ENCODE peak calls at places on chromosomes 2 and 18, in four cellular contexts. One of them, this sample, is unnamed.
A peak's percentile ranks its signal among the peaks of the same experiment; 100 is the strongest.

GRCh38 chr18:37408676-37409305 is 156.8 kb downstream of the CELF4 start:
- DNase-seq in heart left ventricle: no peak
- DNase-seq in stomach: no peak
- DNase-seq in right lobe of liver: no peak
- DNase-seq in this sample: peak; percentile 25

GRCh38 chr2:182980115-182980514 is 58.1 kb downstream of the NCKAP1 start:
- DNase-seq in right lobe of liver: no peak
- DNase-seq in stomach: no peak
- DNase-seq in heart left ventricle: no peak
- DNase-seq in this sample: no peak

GRCh38 chr18:79988925-79989361 is 580 bp upstream of the TXNL4A start:
- DNase-seq in heart left ventricle: no peak
- DNase-seq in stomach: peak; percentile 40
- DNase-seq in right lobe of liver: no peak
- DNase-seq in this sample: peak; percentile 51

GRCh38 chr2:186485576-186485870 is 537 bp upstream of the ZC3H15 start:
- DNase-seq in stomach: no peak
- DNase-seq in right lobe of liver: no peak
- DNase-seq in heart left ventricle: no peak
- DNase-seq in this sample: no peak

GRCh38 chr18:63132819-63133200 is 186.8 kb downstream of the BCL2 start:
- DNase-seq in right lobe of liver: peak; percentile 84
- DNase-seq in heart left ventricle: no peak
- DNase-seq in stomach: peak; percentile 41
- DNase-seq in this sample: peak; percentile 41

GRCh38 chr2:67895171-67895941 is 167.4 kb downstream of the C1D start:
- DNase-seq in stomach: no peak
- DNase-seq in right lobe of liver: no peak
- DNase-seq in heart left ventricle: no peak
- DNase-seq in this sample: no peak

GRCh38 chr2:9961014-9961413 is 9.5 kb downstream of the GRHL1 start:
- DNase-seq in stomach: no peak
- DNase-seq in right lobe of liver: no peak
- DNase-seq in heart left ventricle: no peak
- DNase-seq in this sample: no peak

GRCh38 chr2:100812141-100812540 is 7.8 kb upstream of the NPAS2 start:
- DNase-seq in heart left ventricle: no peak
- DNase-seq in stomach: no peak
- DNase-seq in right lobe of liver: no peak
- DNase-seq in this sample: no peak

GRCh38 chr2:9966491-9967022 is 15.1 kb downstream of the GRHL1 start:
- DNase-seq in stomach: no peak
- DNase-seq in right lobe of liver: no peak
- DNase-seq in heart left ventricle: no peak
- DNase-seq in this sample: no peak

GRCh38 chr2:74991977-74992376 is 33.5 kb downstream of the POLE4 start:
- DNase-seq in stomach: no peak
- DNase-seq in right lobe of liver: no peak
- DNase-seq in heart left ventricle: no peak
- DNase-seq in this sample: no peak

GRCh38 chr2:95314964-95315611 is 17.9 kb downstream of the KCNIP3 start:
- DNase-seq in heart left ventricle: no peak
- DNase-seq in stomach: peak; percentile 65
- DNase-seq in right lobe of liver: peak; percentile 69
- DNase-seq in this sample: peak; percentile 65

GRCh38 chr2:108936868-108937265 is 52.2 kb downstream of the EDAR start:
- DNase-seq in stomach: no peak
- DNase-seq in heart left ventricle: peak; percentile 34
- DNase-seq in right lobe of liver: no peak
- DNase-seq in this sample: no peak

GRCh38 chr2:108936076-108936867 is 52.7 kb downstream of the EDAR start:
- DNase-seq in heart left ventricle: no peak
- DNase-seq in right lobe of liver: no peak
- DNase-seq in stomach: no peak
- DNase-seq in this sample: no peak

GRCh38 chr2:108935231-108935863 is 53.7 kb downstream of the EDAR start:
- DNase-seq in heart left ventricle: no peak
- DNase-seq in right lobe of liver: no peak
- DNase-seq in stomach: no peak
- DNase-seq in this sample: no peak

GRCh38 chr2:108938069-108938710 is 50.8 kb downstream of the EDAR start:
- DNase-seq in heart left ventricle: no peak
- DNase-seq in stomach: no peak
- DNase-seq in right lobe of liver: no peak
- DNase-seq in this sample: no peak

DNA sequence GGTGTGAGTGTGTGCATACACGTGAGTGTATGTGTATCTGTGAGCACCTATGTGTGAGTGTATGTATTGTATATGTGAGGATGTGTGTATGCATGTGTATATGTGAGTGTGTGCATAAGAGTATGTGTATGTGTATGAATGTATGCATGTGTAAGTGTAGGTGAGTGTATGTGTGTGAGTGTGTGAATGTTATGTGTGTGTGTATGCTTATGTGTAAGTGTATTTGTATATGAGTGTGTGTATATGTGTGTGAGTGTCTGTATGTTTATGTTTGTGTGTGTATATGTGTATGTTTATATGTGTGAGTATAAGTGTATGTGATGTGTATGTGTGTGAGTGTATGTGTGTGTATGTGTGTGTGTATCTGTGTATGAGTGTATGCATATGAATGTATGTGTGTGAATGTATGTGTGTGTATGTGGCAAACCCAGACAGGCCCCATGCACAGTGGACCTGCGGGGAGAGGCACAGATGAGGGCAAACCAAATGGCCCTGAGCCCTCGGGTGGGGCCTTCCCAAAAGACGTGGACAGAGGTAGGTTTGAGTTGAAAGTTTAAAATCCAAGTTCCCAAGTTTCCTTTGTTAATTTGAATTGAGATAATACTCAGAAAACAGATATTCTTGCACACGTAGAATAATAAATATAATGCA is 51.5 kb downstream of the EDAR start:
- DNase-seq in heart left ventricle: no peak
- DNase-seq in right lobe of liver: no peak
- DNase-seq in stomach: no peak
- DNase-seq in this sample: no peak
- H3K27me3 ChIP-seq in heart left ventricle: no peaks in the 10 kb centered on the region
- H3K27me3 ChIP-seq in right lobe of liver: no peaks in the 10 kb centered on the region
- H3K27me3 ChIP-seq in stomach: peaks cover 4% of the 10 kb centered on the region
- H3K27me3 ChIP-seq in this sample: no peaks in the 10 kb centered on the region

DNA sequence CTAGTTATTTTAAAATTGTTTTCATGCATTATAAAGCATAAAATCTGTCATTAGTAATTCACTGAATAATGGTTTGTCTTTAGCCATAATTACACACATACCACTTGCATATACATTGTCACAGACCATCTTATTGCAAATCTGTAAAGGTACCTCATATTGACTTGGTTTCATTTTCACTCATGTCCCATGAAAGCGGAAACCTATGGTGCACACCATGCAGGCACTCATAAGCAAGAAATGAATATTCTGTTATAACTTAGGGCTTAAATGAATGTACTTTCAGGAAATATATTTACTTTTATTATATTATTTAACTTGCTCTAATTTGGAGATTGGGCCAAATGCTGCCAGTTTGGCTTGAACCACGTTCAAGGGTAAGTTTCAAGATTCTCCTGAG is 29.2 kb upstream of the STK17B start:
- DNase-seq in right lobe of liver: no peak
- DNase-seq in stomach: no peak
- DNase-seq in heart left ventricle: no peak
- DNase-seq in this sample: no peak
- H3K27ac ChIP-seq in right lobe of liver: no peak overlapping the region
- H3K27ac ChIP-seq in stomach: no peak overlapping the region
- H3K27ac ChIP-seq in heart left ventricle: peak overlapping the region; percentile 53
- H3K27ac ChIP-seq in this sample: no peak overlapping the region

DNA sequence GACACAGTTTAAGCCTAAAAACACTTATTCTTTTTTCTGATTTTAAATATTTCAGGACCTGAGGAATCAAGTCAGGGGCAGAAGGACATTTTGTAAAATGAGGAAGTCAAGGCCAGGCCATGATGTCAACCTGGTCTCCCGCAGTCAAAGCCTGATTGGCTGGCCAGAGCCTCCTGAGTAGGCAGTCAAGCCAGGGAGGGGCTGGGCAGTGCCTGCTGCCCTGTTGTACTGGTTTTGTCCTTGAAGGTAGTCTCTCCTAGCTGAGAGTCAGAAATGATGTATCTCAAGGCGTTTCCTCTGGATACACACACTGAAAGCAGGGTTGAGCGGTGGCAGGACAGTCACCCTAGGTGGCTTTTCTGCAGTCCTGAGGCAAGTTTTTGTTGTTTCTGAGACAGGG is 19.8 kb downstream of the CCT7 start:
- DNase-seq in right lobe of liver: no peak
- DNase-seq in heart left ventricle: no peak
- DNase-seq in stomach: no peak
- DNase-seq in this sample: peak; percentile 32
- TF ChIP-seq POLR2A in right lobe of liver: no peak
- TF ChIP-seq POLR2A in heart left ventricle: no peak
- TF ChIP-seq POLR2A in stomach: no peak
- TF ChIP-seq POLR2A in this sample: no peak

GRCh38 chr2:127089466-127090235 is 17.3 kb downstream of the BIN1 start:
- DNase-seq in stomach: no peak
- DNase-seq in heart left ventricle: no peak
- DNase-seq in right lobe of liver: no peak
- DNase-seq in this sample: no peak

GRCh38 chr2:127090281-127091128 is 16.4 kb downstream of the BIN1 start:
- DNase-seq in right lobe of liver: no peak
- DNase-seq in heart left ventricle: no peak
- DNase-seq in stomach: no peak
- DNase-seq in this sample: no peak

GRCh38 chr2:127092306-127092705 is 14.6 kb downstream of the BIN1 start:
- DNase-seq in right lobe of liver: no peak
- DNase-seq in heart left ventricle: no peak
- DNase-seq in stomach: no peak
- DNase-seq in this sample: no peak

GRCh38 chr2:127091886-127092285 is 15.1 kb downstream of the BIN1 start:
- DNase-seq in right lobe of liver: no peak
- DNase-seq in heart left ventricle: no peak
- DNase-seq in stomach: no peak
- DNase-seq in this sample: no peak

GRCh38 chr2:127091148-127091547 is 15.8 kb downstream of the BIN1 start:
- DNase-seq in heart left ventricle: no peak
- DNase-seq in right lobe of liver: no peak
- DNase-seq in stomach: no peak
- DNase-seq in this sample: no peak
- H3K27me3 ChIP-seq in heart left ventricle: no peaks in the 10 kb centered on the region
- H3K27me3 ChIP-seq in right lobe of liver: no peaks in the 10 kb centered on the region
- H3K27me3 ChIP-seq in stomach: no peaks in the 10 kb centered on the region
- H3K27me3 ChIP-seq in this sample: no peaks in the 10 kb centered on the region

DNA sequence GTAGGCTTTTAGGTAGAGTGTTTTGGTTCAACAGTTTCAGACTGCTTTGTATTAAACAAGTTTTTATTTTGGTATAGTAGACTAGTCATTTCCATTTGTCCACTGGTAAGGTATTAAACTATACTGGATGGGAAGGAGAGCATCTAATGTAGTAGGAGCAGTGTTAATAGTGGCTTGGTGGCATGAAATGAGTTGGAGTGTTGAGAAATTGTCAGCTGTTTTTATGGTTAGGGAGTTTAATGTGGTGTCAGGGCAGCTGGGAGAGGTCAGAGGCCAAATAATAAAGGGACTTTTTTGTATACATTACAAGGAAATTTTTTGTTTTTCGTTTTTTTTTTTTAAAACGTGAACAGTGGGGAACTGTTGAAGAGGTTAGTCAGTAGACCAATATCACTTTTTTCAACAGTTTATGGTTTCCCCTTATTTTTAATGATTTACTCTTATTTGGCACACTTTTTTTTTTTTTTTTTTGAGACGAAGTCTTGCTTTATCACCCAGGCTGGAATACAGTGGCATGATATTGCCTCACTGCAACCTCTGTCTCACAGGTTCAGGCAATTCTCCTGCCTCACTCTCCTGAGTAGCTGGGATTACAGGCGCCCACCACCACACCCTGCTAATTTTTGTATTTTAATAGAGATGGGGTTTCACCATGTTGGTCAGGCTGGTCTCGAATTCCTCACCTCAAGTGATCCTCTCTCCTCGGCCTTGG is 21.2 kb downstream of the ACTR3 start:
- DNase-seq in right lobe of liver: no peak
- DNase-seq in heart left ventricle: no peak
- DNase-seq in stomach: no peak
- DNase-seq in this sample: no peak
- H3K27ac ChIP-seq in right lobe of liver: no peak overlapping the region
- H3K27ac ChIP-seq in heart left ventricle: no peak overlapping the region
- H3K27ac ChIP-seq in stomach: no peak overlapping the region
- H3K27ac ChIP-seq in this sample: no peak overlapping the region

GRCh38 chr18:12394428-12394827 is 13.3 kb upstream of the PRELID3A start:
- DNase-seq in stomach: no peak
- DNase-seq in heart left ventricle: no peak
- DNase-seq in right lobe of liver: no peak
- DNase-seq in this sample: peak; percentile 31

GRCh38 chr18:12393510-12393909 is 14.2 kb upstream of the PRELID3A start:
- DNase-seq in heart left ventricle: no peak
- DNase-seq in stomach: no peak
- DNase-seq in right lobe of liver: no peak
- DNase-seq in this sample: no peak

GRCh38 chr18:12397254-12397653 is 10.5 kb upstream of the PRELID3A start:
- DNase-seq in stomach: no peak
- DNase-seq in right lobe of liver: no peak
- DNase-seq in heart left ventricle: no peak
- DNase-seq in this sample: no peak

GRCh38 chr18:12391487-12392136 is 14.6 kb upstream of the AFG3L2 start:
- DNase-seq in right lobe of liver: peak; percentile 55
- DNase-seq in stomach: peak; percentile 61
- DNase-seq in heart left ventricle: peak; percentile 54
- DNase-seq in this sample: peak; percentile 73

GRCh38 chr18:12393998-12394397 is 13.7 kb upstream of the PRELID3A start:
- DNase-seq in right lobe of liver: no peak
- DNase-seq in stomach: no peak
- DNase-seq in heart left ventricle: no peak
- DNase-seq in this sample: no peak
- TF ChIP-seq POLR2A in right lobe of liver: no peak
- TF ChIP-seq POLR2A in stomach: no peak
- TF ChIP-seq POLR2A in heart left ventricle: no peak
- TF ChIP-seq POLR2A in this sample: no peak

GRCh38 chr2:61862085-61862484 is 8.2 kb upstream of the FAM161A start:
- DNase-seq in heart left ventricle: no peak
- DNase-seq in right lobe of liver: no peak
- DNase-seq in stomach: no peak
- DNase-seq in this sample: no peak
- H3K27me3 ChIP-seq in heart left ventricle: no peaks in the 10 kb centered on the region
- H3K27me3 ChIP-seq in right lobe of liver: no peaks in the 10 kb centered on the region
- H3K27me3 ChIP-seq in stomach: no peaks in the 10 kb centered on the region
- H3K27me3 ChIP-seq in this sample: no peaks in the 10 kb centered on the region

GRCh38 chr2:118123561-118124232 is 35.4 kb downstream of the INSIG2 start:
- DNase-seq in heart left ventricle: no peak
- DNase-seq in right lobe of liver: no peak
- DNase-seq in stomach: no peak
- DNase-seq in this sample: peak; percentile 24
- H3K27ac ChIP-seq in heart left ventricle: peak overlapping the region; percentile 77
- H3K27ac ChIP-seq in right lobe of liver: peak overlapping the region; percentile 1
- H3K27ac ChIP-seq in stomach: peak overlapping the region; percentile 44
- H3K27ac ChIP-seq in this sample: peak overlapping the region; percentile 76

GRCh38 chr18:55034742-55035141 is 75.5 kb upstream of the CCDC68 start:
- DNase-seq in stomach: no peak
- DNase-seq in right lobe of liver: no peak
- DNase-seq in heart left ventricle: no peak
- DNase-seq in this sample: no peak
- TF ChIP-seq POLR2A in stomach: no peak
- TF ChIP-seq POLR2A in right lobe of liver: no peak
- TF ChIP-seq POLR2A in heart left ventricle: no peak
- TF ChIP-seq POLR2A in this sample: no peak

GRCh38 chr18:59220784-59221765 is 1.1 kb downstream of the GRP start:
- DNase-seq in stomach: no peak
- DNase-seq in right lobe of liver: no peak
- DNase-seq in heart left ventricle: no peak
- DNase-seq in this sample: no peak
- H3K27me3 ChIP-seq in stomach: peaks cover 78% of the 10 kb centered on the region
- H3K27me3 ChIP-seq in right lobe of liver: peaks cover 6% of the 10 kb centered on the region
- H3K27me3 ChIP-seq in heart left ventricle: peaks cover 73% of the 10 kb centered on the region
- H3K27me3 ChIP-seq in this sample: no peaks in the 10 kb centered on the region

This sample was measured in body of pancreas.